ENCODE peak calls at places on chromosomes 12 and 14, in ten cellular contexts. One of them, this sample, is unnamed.

GRCh38 chr12:795305-795704 is 42.9 kb downstream of the WNK1 start:
- DNase-seq in thyroid gland: no peak
- DNase-seq in pons: no peak
- DNase-seq in substantia nigra: no peak
- DNase-seq in fibroblast of mammary gland: no peak
- DNase-seq in NCI-H1092: no peak
- DNase-seq in KBM-7: peak
- DNase-seq in transverse colon: no peak
- DNase-seq in GM23248: no peak
- DNase-seq in GM20000: no peak
- DNase-seq in this sample: peak

GRCh38 chr14:50744242-50744641 is 76.1 kb upstream of the SAV1 start:
- DNase-seq in thyroid gland: no peak
- DNase-seq in pons: peak
- DNase-seq in substantia nigra: no peak
- DNase-seq in fibroblast of mammary gland: no peak
- DNase-seq in NCI-H1092: no peak
- DNase-seq in KBM-7: no peak
- DNase-seq in transverse colon: no peak
- DNase-seq in GM23248: no peak
- DNase-seq in GM20000: no peak
- DNase-seq in this sample: no peak

GRCh38 chr12:87304406-87304805 is 724.8 kb downstream of the C12orf50 start:
- DNase-seq in thyroid gland: no peak
- DNase-seq in pons: no peak
- DNase-seq in substantia nigra: no peak
- DNase-seq in fibroblast of mammary gland: no peak
- DNase-seq in NCI-H1092: no peak
- DNase-seq in KBM-7: no peak
- DNase-seq in transverse colon: no peak
- DNase-seq in GM23248: no peak
- DNase-seq in GM20000: no peak
- DNase-seq in this sample: peak

GRCh38 chr14:77869350-77869749 is 69.4 kb downstream of the ADCK1 start:
- DNase-seq in thyroid gland: no peak
- DNase-seq in pons: no peak
- DNase-seq in substantia nigra: no peak
- DNase-seq in fibroblast of mammary gland: no peak
- DNase-seq in NCI-H1092: no peak
- DNase-seq in KBM-7: no peak
- DNase-seq in transverse colon: no peak
- DNase-seq in GM23248: no peak
- DNase-seq in GM20000: no peak
- DNase-seq in this sample: no peak

GRCh38 chr14:21467620-21468019 is 9.1 kb downstream of the RAB2B start:
- DNase-seq in thyroid gland: no peak
- DNase-seq in pons: peak
- DNase-seq in substantia nigra: no peak
- DNase-seq in fibroblast of mammary gland: peak
- DNase-seq in NCI-H1092: no peak
- DNase-seq in KBM-7: no peak
- DNase-seq in transverse colon: no peak
- DNase-seq in GM23248: peak
- DNase-seq in GM20000: no peak
- DNase-seq in this sample: no peak

GRCh38 chr14:19851365-19851764 is 23.6 kb upstream of the OR4K2 start:
- DNase-seq in thyroid gland: no peak
- DNase-seq in pons: no peak
- DNase-seq in substantia nigra: no peak
- DNase-seq in fibroblast of mammary gland: peak
- DNase-seq in NCI-H1092: no peak
- DNase-seq in KBM-7: no peak
- DNase-seq in transverse colon: no peak
- DNase-seq in GM23248: peak
- DNase-seq in GM20000: no peak
- DNase-seq in this sample: no peak

GRCh38 chr14:99879401-99880295 is 86.4 kb downstream of the EML1 start:
- DNase-seq in thyroid gland: no peak
- DNase-seq in pons: no peak
- DNase-seq in substantia nigra: no peak
- DNase-seq in fibroblast of mammary gland: peak
- DNase-seq in NCI-H1092: no peak
- DNase-seq in KBM-7: no peak
- DNase-seq in transverse colon: no peak
- DNase-seq in GM23248: peak
- DNase-seq in GM20000: no peak
- DNase-seq in this sample: no peak

GRCh38 chr14:99872786-99873440 is 79.7 kb downstream of the EML1 start:
- DNase-seq in thyroid gland: no peak
- DNase-seq in pons: peak
- DNase-seq in substantia nigra: no peak
- DNase-seq in fibroblast of mammary gland: no peak
- DNase-seq in NCI-H1092: peak
- DNase-seq in KBM-7: no peak
- DNase-seq in transverse colon: no peak
- DNase-seq in GM23248: no peak
- DNase-seq in GM20000: no peak
- DNase-seq in this sample: no peak

GRCh38 chr12:98123186-98123585 is 392.2 kb upstream of the TMPO start:
- DNase-seq in thyroid gland: peak
- DNase-seq in pons: no peak
- DNase-seq in substantia nigra: no peak
- DNase-seq in fibroblast of mammary gland: no peak
- DNase-seq in NCI-H1092: no peak
- DNase-seq in KBM-7: no peak
- DNase-seq in transverse colon: no peak
- DNase-seq in GM23248: no peak
- DNase-seq in GM20000: no peak
- DNase-seq in this sample: no peak

This sample was measured in NAMALWA.